ENCODE peak calls at places on chromosomes 6 and 20, in five cellular contexts. U, W, Z, C and O are unnamed samples.

GRCh38 chr6:161079566-161080262 is 88.1 kb downstream of the MAP3K4 start:
- DNase-seq in Z (peak), W (no peak), C (peak), U (peak), O (peak)

GRCh38 chr20:52540489-52540888 is 348.9 kb upstream of the ZFP64 start:
- DNase-seq in Z (peak), U (no peak), W (no peak), C (no peak), O (no peak)

GRCh38 chr20:11895832-11896484 is 21.7 kb upstream of the BTBD3 start:
- DNase-seq in U (peak), Z (peak), W (no peak), C (no peak), O (no peak)

GRCh38 chr6:160082627-160083026 is 39.0 kb upstream of the SLC22A1 start:
- DNase-seq in W (no peak), Z (no peak), U (no peak), C (no peak), O (no peak)

GRCh38 chr6:97841763-97842162 is 558.7 kb upstream of the MMS22L start:
- DNase-seq in U (peak), C (no peak), W (no peak), Z (no peak), O (no peak)

GRCh38 chr6:137767931-137768690 is 98.9 kb upstream of the TNFAIP3 start:
- DNase-seq in W (no peak), U (peak), Z (peak), C (peak), O (no peak)

GRCh38 chr6:30163090-30163917 is at the start of gene TRIM15:
- DNase-seq in C (no peak), Z (no peak), U (no peak), W (peak), O (no peak)

GRCh38 chr6:36033935-36034334 is 6.3 kb downstream of the MAPK14 start:
- DNase-seq in C (no peak), Z (peak), U (peak), W (no peak), O (no peak)

GRCh38 chr6:138596126-138596525 is 96.8 kb upstream of the NHSL1 start:
- DNase-seq in W (no peak), Z (no peak), C (no peak), U (no peak), O (no peak)